ENCODE peak calls at places on chromosomes 2 and 18, in nine cellular contexts. Z, B, N, Y, F, C, X, D and H are unnamed samples.

GRCh38 chr18:73615506-73615905 is 532.1 kb downstream of the FBXO15 start:
- DNase-seq in Z (no peak), B (no peak), N (no peak), Y (peak), F (no peak), C (no peak), X (no peak), D (no peak), H (no peak)

GRCh38 chr2:32804205-32804604 is 142.5 kb upstream of the LTBP1 start:
- DNase-seq in Z (no peak), B (no peak), N (no peak), Y (no peak), F (no peak), C (no peak), X (no peak), D (no peak), H (no peak)

GRCh38 chr18:70058916-70059315 is 111.2 kb upstream of the CD226 start:
- DNase-seq in Z (no peak), B (no peak), N (no peak), Y (no peak), F (no peak), C (no peak), X (no peak), D (no peak), H (no peak)

GRCh38 chr2:66581461-66582363 is 146.8 kb downstream of the MEIS1 start:
- DNase-seq in Z (no peak), B (peak), N (no peak), Y (peak), F (no peak), C (no peak), X (peak), D (no peak), H (no peak)

GRCh38 chr18:56890632-56891031 is 239.5 kb downstream of the WDR7 start:
- DNase-seq in Z (no peak), B (no peak), N (no peak), Y (peak), F (peak), C (no peak), X (peak), D (peak), H (no peak)

GRCh38 chr2:107984667-107985066 is 1.7 kb upstream of the SLC5A7 start:
- DNase-seq in Z (no peak), B (no peak), N (no peak), Y (no peak), F (no peak), C (no peak), X (no peak), D (no peak), H (no peak)

GRCh38 chr2:147689510-147689909 is 155.3 kb upstream of the ACVR2A start:
- DNase-seq in Z (no peak), B (no peak), N (no peak), Y (no peak), F (no peak), C (no peak), X (no peak), D (no peak), H (no peak)

GRCh38 chr2:197145471-197146056 is 165.0 kb downstream of the ANKRD44 start:
- DNase-seq in Z (no peak), B (no peak), N (no peak), Y (no peak), F (no peak), C (no peak), X (no peak), D (no peak), H (no peak)

GRCh38 chr2:148253716-148254115 is 232.8 kb downstream of the MBD5 start:
- DNase-seq in Z (no peak), B (no peak), N (no peak), Y (peak), F (no peak), C (no peak), X (no peak), D (no peak), H (peak)